ENCODE peak calls at places on chromosomes 2 and 18, in eight cellular contexts. Z is nephron progenitor cell, F is esophagus muscularis mucosa, V is ELR, I is SW480, H is hippocampal formation, J is WTC11, A is occipital lobe. L is an unnamed sample.

GRCh38 chr2:113198790-113199612 is 25.2 kb downstream of the PSD4 start:
- DNase-seq in Z (peak), F (no peak), V (peak), I (peak), H (peak), J (peak), A (peak), L (peak)

GRCh38 chr2:70570041-70570661 is 16.5 kb upstream of the TGFA start:
- DNase-seq in Z (no peak), F (peak), V (peak), I (peak), H (no peak), J (peak), A (no peak), L (no peak)

GRCh38 chr2:199279146-199279545 is 178.6 kb downstream of the SATB2 start:
- DNase-seq in Z (no peak), F (no peak), V (no peak), I (no peak), H (no peak), J (no peak), A (no peak), L (no peak)

GRCh38 chr2:236959036-236959435 is 126.7 kb upstream of the COPS8 start:
- DNase-seq in Z (no peak), F (no peak), V (no peak), I (no peak), H (no peak), J (no peak), A (no peak), L (no peak)

GRCh38 chr18:9557250-9557943 is 57.0 kb downstream of the PPP4R1 start:
- DNase-seq in Z (no peak), F (no peak), V (no peak), I (no peak), H (no peak), J (no peak), A (no peak), L (no peak)

GRCh38 chr2:144678741-144679140 is 158.8 kb upstream of the ZEB2 start:
- DNase-seq in Z (no peak), F (no peak), V (no peak), I (no peak), H (no peak), J (no peak), A (no peak), L (no peak)

GRCh38 chr2:42138163-42139016 is 30.8 kb upstream of the EML4 start:
- DNase-seq in Z (no peak), F (peak), V (peak), I (peak), H (no peak), J (no peak), A (no peak), L (no peak)

GRCh38 chr2:14422426-14422825 is 210.1 kb upstream of the LRATD1 start:
- DNase-seq in Z (no peak), F (no peak), V (peak), I (no peak), H (no peak), J (no peak), A (no peak), L (no peak)

GRCh38 chr2:41821167-41821566 is 226.7 kb upstream of the PKDCC start:
- DNase-seq in Z (no peak), F (no peak), V (no peak), I (no peak), H (no peak), J (no peak), A (no peak), L (no peak)

GRCh38 chr2:156339110-156339847 is 6.8 kb upstream of the NR4A2 start:
- DNase-seq in Z (no peak), F (no peak), V (no peak), I (peak), H (peak), J (no peak), A (no peak), L (no peak)

GRCh38 chr18:9886005-9886348 is 204 bp downstream of the TXNDC2 start:
- DNase-seq in Z (no peak), F (no peak), V (no peak), I (no peak), H (no peak), J (no peak), A (no peak), L (no peak)

GRCh38 chr2:240136013-240136670 is at the start of gene COPS9:
- DNase-seq in Z (peak), F (peak), V (peak), I (peak), H (peak), J (peak), A (peak), L (peak)

L was measured in dorsolateral prefrontal cortex.